ENCODE peak calls at places on chromosomes 4 and X, in ten cellular contexts. A is GM20000, V is tibial artery, F is psoas muscle, U is PC-9, G is BJ, W is OCI-LY7, X is HCT116, R is AG09309, Q is fibroblast of villous mesenchyme. K is an unnamed sample.

GRCh38 chr4:99361268-99361922 is 8.8 kb upstream of the ADH1C start:
- DNase-seq in X (no peak), A (no peak), V (no peak), Q (peak), R (no peak), G (no peak), U (no peak), W (no peak), F (no peak), K (no peak)

GRCh38 chr4:154562697-154563254 is at the start of gene FGB:
- DNase-seq in F (no peak), R (no peak), W (no peak), A (no peak), V (no peak), Q (no peak), X (no peak), U (no peak), G (no peak), K (no peak)

GRCh38 chr4:139234258-139234657 is 45.8 kb downstream of the MGARP start:
- DNase-seq in G (no peak), F (no peak), A (no peak), X (no peak), V (no peak), Q (peak), W (no peak), U (no peak), R (no peak), K (no peak)

GRCh38 chr4:120536884-120537283 is 385.6 kb downstream of the PRDM5 start:
- DNase-seq in V (no peak), G (no peak), A (no peak), X (no peak), Q (no peak), W (no peak), F (no peak), U (no peak), R (no peak), K (no peak)

GRCh38 chrX:142238536-142238935 is 33.4 kb upstream of the MAGEC2 start:
- DNase-seq in U (no peak), Q (no peak), W (no peak), A (no peak), G (no peak), R (no peak), X (no peak), V (no peak), F (no peak), K (no peak)

GRCh38 chrX:73850124-73851013 is 287.4 kb downstream of the CHIC1 start:
- DNase-seq in X (peak), R (no peak), G (no peak), A (peak), U (no peak), F (peak), W (no peak), Q (peak), V (no peak), K (peak)

GRCh38 chrX:133415276-133416105 is at the start of gene GPC4:
- DNase-seq in F (peak), G (no peak), W (no peak), X (peak), Q (no peak), A (peak), V (peak), R (no peak), U (peak), K (peak)

GRCh38 chr4:16952462-16952871 is 54.0 kb upstream of the LDB2 start:
- DNase-seq in R (no peak), X (no peak), Q (peak), V (no peak), A (no peak), G (no peak), W (no peak), U (no peak), F (no peak), K (no peak)

GRCh38 chrX:135697614-135698013 is 15.8 kb upstream of the CT45A1 start:
- DNase-seq in U (no peak), F (no peak), X (no peak), W (no peak), R (no peak), V (no peak), A (no peak), G (no peak), Q (no peak), K (no peak)

GRCh38 chrX:46407036-46407752 is 138.0 kb downstream of the ZNF674 start:
- DNase-seq in R (no peak), W (no peak), U (no peak), Q (peak), X (no peak), G (no peak), A (no peak), V (no peak), F (no peak), K (no peak)

GRCh38 chr4:45155081-45155777 is 428.9 kb upstream of the GNPDA2 start:
- DNase-seq in A (no peak), F (no peak), R (no peak), G (no peak), Q (no peak), V (no peak), X (no peak), U (no peak), W (no peak), K (no peak)

GRCh38 chr4:35520059-35520458 is 724.3 kb downstream of the ARAP2 start:
- DNase-seq in Q (no peak), X (no peak), V (no peak), U (peak), A (no peak), G (no peak), F (no peak), W (no peak), R (no peak), K (no peak)

GRCh38 chr4:23855912-23856605 is 33.8 kb downstream of the PPARGC1A start:
- DNase-seq in W (no peak), G (no peak), V (no peak), R (no peak), A (no peak), F (no peak), Q (peak), X (no peak), U (no peak), K (no peak)

GRCh38 chr4:108466936-108467902 is 153.2 kb upstream of the RPL34 start:
- DNase-seq in U (peak), R (peak), W (no peak), V (no peak), F (no peak), X (peak), A (peak), G (peak), Q (peak), K (peak)

GRCh38 chr4:152106113-152106763 is 345.4 kb upstream of the GATB start:
- DNase-seq in Q (peak), F (peak), R (peak), X (peak), U (peak), V (peak), G (peak), A (no peak), W (no peak), K (no peak)

GRCh38 chr4:108193891-108194672 is 25.4 kb upstream of the LEF1 start:
- DNase-seq in G (peak), A (no peak), W (no peak), Q (peak), X (no peak), U (no peak), R (no peak), V (no peak), F (no peak), K (no peak)

GRCh38 chr4:139247241-139247640 is 32.8 kb downstream of the MGARP start:
- DNase-seq in X (no peak), G (no peak), W (no peak), Q (peak), F (no peak), V (no peak), R (no peak), U (no peak), A (no peak), K (no peak)

GRCh38 chr4:177283167-177283566 is 26.5 kb upstream of the NEIL3 start:
- DNase-seq in F (no peak), W (no peak), Q (no peak), G (peak), R (peak), A (no peak), X (no peak), V (no peak), U (no peak), K (no peak)

GRCh38 chr4:183098080-183098722 is 856 bp upstream of the WWC2 start:
- DNase-seq in W (no peak), X (no peak), F (peak), R (no peak), Q (peak), V (peak), A (peak), G (no peak), U (peak), K (peak)

GRCh38 chrX:134520860-134521390 is 61.0 kb downstream of the HPRT1 start:
- DNase-seq in F (no peak), U (peak), G (no peak), R (peak), Q (peak), V (no peak), X (peak), W (peak), A (peak), K (peak)

GRCh38 chrX:153504445-153505016 is 9.8 kb downstream of the BGN start:
- DNase-seq in W (peak), G (no peak), V (no peak), R (no peak), A (no peak), F (no peak), X (no peak), Q (no peak), U (no peak), K (no peak)

GRCh38 chr4:94765653-94766052 is 7.9 kb downstream of the BMPR1B start:
- DNase-seq in Q (no peak), G (no peak), X (no peak), U (no peak), V (no peak), F (no peak), R (no peak), W (no peak), A (no peak), K (no peak)

GRCh38 chr4:150235317-150235716 is 157.1 kb downstream of the DCLK2 start:
- DNase-seq in G (no peak), F (no peak), X (no peak), U (no peak), V (no peak), A (no peak), W (no peak), R (no peak), Q (no peak), K (no peak)

GRCh38 chr4:30726090-30726668 is 6.0 kb downstream of the PCDH7 start:
- DNase-seq in F (no peak), U (no peak), V (no peak), A (no peak), G (no peak), X (no peak), Q (peak), W (no peak), R (no peak), K (no peak)

GRCh38 chr4:2417765-2418651 is at the start of gene ZFYVE28:
- DNase-seq in V (no peak), Q (peak), R (no peak), A (no peak), X (no peak), U (no peak), W (no peak), G (no peak), F (no peak), K (no peak)

GRCh38 chr4:137678796-137679195 is 146.5 kb upstream of the PCDH18 start:
- DNase-seq in R (peak), G (no peak), V (no peak), Q (no peak), X (no peak), U (no peak), F (no peak), W (no peak), A (no peak), K (no peak)

GRCh38 chrX:30170900-30171299 is 44.5 kb upstream of the MAGEB2 start:
- DNase-seq in R (no peak), V (no peak), G (no peak), X (no peak), F (no peak), U (no peak), A (no peak), W (no peak), Q (no peak), K (no peak)

GRCh38 chr4:14783011-14783877 is 219.0 kb upstream of the CPEB2 start:
- DNase-seq in W (no peak), U (peak), F (no peak), Q (no peak), R (no peak), V (no peak), G (no peak), A (peak), X (no peak), K (peak)

GRCh38 chrX:56766554-56767412 is 37.7 kb downstream of the NBDY start:
- DNase-seq in G (no peak), W (no peak), F (no peak), Q (peak), X (no peak), U (no peak), R (no peak), A (no peak), V (no peak), K (peak)

GRCh38 chr4:7653510-7654414 is 219.0 kb upstream of the PSAPL1 start:
- DNase-seq in Q (no peak), G (no peak), U (no peak), W (no peak), V (no peak), R (no peak), F (peak), A (no peak), X (no peak), K (no peak)

GRCh38 chr4:120520761-120521160 is 401.8 kb downstream of the PRDM5 start:
- DNase-seq in U (no peak), W (no peak), R (no peak), G (no peak), Q (no peak), F (no peak), X (no peak), A (no peak), V (no peak), K (no peak)

GRCh38 chr4:115110191-115111166 is 2.9 kb downstream of the NDST4 start:
- DNase-seq in W (no peak), G (no peak), R (no peak), X (no peak), U (no peak), V (no peak), F (no peak), A (no peak), Q (no peak), K (no peak)

GRCh38 chrX:68461541-68461940 is 28.2 kb upstream of the OPHN1 start:
- DNase-seq in U (no peak), W (no peak), V (no peak), A (no peak), G (no peak), F (no peak), Q (no peak), R (no peak), X (no peak), K (no peak)

GRCh38 chrX:68462197-68462596 is 28.9 kb upstream of the OPHN1 start:
- DNase-seq in F (no peak), X (no peak), R (no peak), W (no peak), U (no peak), A (no peak), G (no peak), V (no peak), Q (peak), K (no peak)

GRCh38 chrX:68463880-68464279 is 30.6 kb upstream of the OPHN1 start:
- DNase-seq in X (no peak), Q (no peak), W (no peak), U (no peak), V (no peak), F (no peak), A (no peak), G (no peak), R (no peak), K (no peak)

DNA sequence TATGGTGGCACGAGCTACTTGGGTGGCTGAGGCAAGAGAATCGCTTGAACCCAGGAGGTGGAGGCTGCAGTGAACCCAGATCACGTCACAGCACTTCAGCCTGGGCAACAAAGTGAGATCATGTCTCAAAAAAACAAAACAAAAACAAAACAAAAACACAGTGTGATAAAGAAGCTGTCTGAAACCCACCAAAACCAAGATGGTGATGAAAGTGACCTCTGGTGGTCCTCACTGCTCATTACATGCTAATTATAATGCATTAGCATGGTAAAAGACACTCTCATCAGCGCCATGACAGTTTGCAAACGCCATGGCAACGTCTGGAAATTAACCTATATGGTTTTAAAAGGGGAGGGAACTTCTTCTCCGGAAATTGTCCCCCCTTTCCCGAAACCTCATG is 29.4 kb upstream of the OPHN1 start:
- DNase-seq in G (no peak), F (no peak), A (no peak), X (peak), Q (peak), R (no peak), W (peak), V (no peak), U (no peak), K (no peak)
- TF ChIP-seq CTCF in G (peak), F (peak), A (peak), X (peak), Q (peak), R (peak), W (peak), V (peak), U (peak), K (peak)

DNA sequence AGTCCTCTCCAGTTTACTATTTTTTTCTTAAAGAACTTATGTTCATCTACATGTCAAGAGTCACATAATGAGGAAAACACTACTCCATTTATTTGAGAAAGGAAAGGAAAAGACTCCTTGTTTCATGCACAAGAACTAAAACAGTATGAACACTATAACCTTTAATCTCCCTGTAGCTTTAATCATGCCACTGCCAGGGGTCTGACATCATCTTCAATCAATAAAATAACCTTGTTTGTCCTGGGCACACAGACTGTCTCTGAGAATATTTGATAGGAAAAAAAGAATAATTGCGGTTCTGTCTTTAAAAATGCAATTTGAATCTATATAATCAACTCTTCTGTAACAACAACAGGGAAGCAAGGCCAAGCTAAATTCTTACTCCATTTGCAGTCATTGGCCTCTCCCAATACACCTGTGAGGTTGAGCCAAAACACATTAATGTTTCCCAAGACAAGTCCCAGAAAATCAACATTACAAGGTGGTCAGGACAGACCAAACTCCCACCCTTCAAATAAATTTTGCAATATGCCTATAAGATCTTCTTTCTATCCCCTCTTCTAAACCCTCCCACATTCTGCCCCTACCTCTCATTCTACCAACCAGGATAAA is 13.2 kb downstream of the AMOT start:
- DNase-seq in X (no peak), G (no peak), U (no peak), V (no peak), W (no peak), Q (no peak), F (no peak), A (no peak), R (no peak), K (no peak)
- TF ChIP-seq CTCF in X (no peak), G (no peak), U (no peak), V (no peak), W (no peak), Q (no peak), F (no peak), A (no peak), R (no peak), K (no peak)

GRCh38 chrX:43500240-43500639 is 155.9 kb upstream of the MAOA start:
- DNase-seq in X (no peak), R (no peak), V (no peak), A (no peak), G (no peak), W (no peak), Q (no peak), U (no peak), F (no peak), K (no peak)

GRCh38 chrX:43505759-43506158 is 150.3 kb upstream of the MAOA start:
- DNase-seq in W (no peak), G (no peak), V (no peak), U (no peak), A (no peak), X (no peak), R (no peak), F (no peak), Q (no peak), K (no peak)

GRCh38 chrX:43504394-43504793 is 151.7 kb upstream of the MAOA start:
- DNase-seq in W (no peak), X (no peak), G (no peak), R (no peak), F (no peak), U (no peak), A (no peak), V (no peak), Q (no peak), K (no peak)

DNA sequence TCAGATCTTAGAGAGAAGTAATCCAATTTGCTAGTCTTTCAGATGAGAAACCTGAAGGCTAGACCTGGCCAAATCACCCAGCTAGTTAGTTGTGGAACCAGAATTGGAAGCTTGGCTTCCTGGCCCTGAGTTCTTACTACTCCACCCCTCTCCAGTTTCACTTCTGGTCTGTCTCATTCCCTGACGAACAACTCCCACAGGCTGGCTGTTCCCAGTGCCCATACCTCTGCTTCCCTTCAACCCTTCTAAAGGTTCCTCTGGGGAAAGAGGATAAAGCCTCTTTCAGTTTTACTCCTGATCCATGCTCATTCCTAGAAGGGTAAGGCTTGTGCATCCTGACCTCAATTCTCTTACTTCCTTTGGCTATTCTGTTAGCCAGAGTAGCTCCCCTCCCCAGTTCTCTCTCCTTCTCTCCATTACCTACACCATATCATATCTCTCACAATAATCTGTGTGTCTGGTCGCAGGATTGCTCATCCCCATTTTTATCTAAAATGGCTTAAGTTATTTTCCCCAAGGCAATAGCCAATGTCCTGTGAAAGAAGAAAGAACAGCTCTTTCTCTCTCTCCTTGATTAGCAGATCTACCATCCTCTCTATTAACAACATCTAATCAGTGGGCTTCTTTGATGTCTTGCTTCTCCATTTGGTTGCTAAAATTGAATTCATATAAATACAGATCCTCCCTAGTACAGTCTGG is 155.0 kb upstream of the MAOA start:
- DNase-seq in A (no peak), W (no peak), R (no peak), V (no peak), U (no peak), F (no peak), Q (no peak), G (no peak), X (no peak), K (no peak)
- TF ChIP-seq CTCF in A (no peak), W (no peak), R (no peak), V (no peak), U (no peak), F (no peak), Q (no peak), G (no peak), X (no peak), K (no peak)

GRCh38 chr4:174869334-174869733 is 40.3 kb upstream of the GLRA3 start:
- DNase-seq in F (no peak), W (no peak), X (no peak), U (no peak), R (no peak), A (no peak), G (no peak), Q (no peak), V (no peak), K (no peak)

GRCh38 chr4:174873931-174874330 is 44.2 kb upstream of the ADAM29 start:
- DNase-seq in R (no peak), F (no peak), G (no peak), V (no peak), U (peak), Q (peak), A (peak), X (peak), W (peak), K (peak)

GRCh38 chr4:174867893-174868292 is 38.8 kb upstream of the GLRA3 start:
- DNase-seq in V (no peak), R (no peak), A (no peak), Q (no peak), X (no peak), F (no peak), G (no peak), W (no peak), U (no peak), K (no peak)

GRCh38 chr4:174871407-174871806 is 42.4 kb upstream of the GLRA3 start:
- DNase-seq in X (no peak), V (no peak), A (no peak), Q (no peak), R (no peak), F (no peak), W (no peak), G (no peak), U (no peak), K (no peak)

DNA sequence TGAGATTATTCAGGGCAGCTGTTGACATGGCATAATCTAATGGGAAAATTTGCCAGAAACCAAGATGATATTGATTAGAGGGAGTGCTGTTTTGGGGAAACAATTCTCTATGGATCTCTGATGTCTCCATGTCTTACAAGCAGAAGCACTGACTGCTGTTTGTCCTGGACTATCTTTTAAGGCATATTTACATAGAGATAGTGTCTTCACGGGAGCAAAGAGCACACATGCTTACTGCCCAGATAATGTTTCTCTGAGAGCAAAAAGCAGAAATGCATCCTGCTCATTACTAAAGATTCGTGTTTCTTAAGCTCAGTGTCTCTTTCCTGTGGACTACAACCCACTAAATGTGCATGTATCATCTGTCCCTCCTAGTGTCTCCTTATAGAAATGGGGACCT is 41.3 kb upstream of the GLRA3 start:
- DNase-seq in X (no peak), R (no peak), G (no peak), W (no peak), A (no peak), V (no peak), Q (no peak), F (no peak), U (no peak), K (no peak)
- TF ChIP-seq CTCF in X (no peak), R (no peak), G (no peak), W (no peak), A (no peak), V (no peak), Q (no peak), F (no peak), U (no peak), K (no peak)